ENCODE peak calls at places on chromosomes 5 and 9, in six cellular contexts. One of them, this sample, is unnamed.

GRCh38 chr5:172284275-172284971 is 859 bp upstream of the UBTD2 start:
- DNase-seq in fibroblast of lung: no peak
- DNase-seq in IMR-90: no peak
- DNase-seq in mammary epithelial cell: no peak
- DNase-seq in OCI-LY7: no peak
- DNase-seq in PC-9: no peak
- DNase-seq in this sample: no peak

GRCh38 chr9:98780059-98780749 is 16.2 kb downstream of the ANKS6 start:
- DNase-seq in mammary epithelial cell: no peak
- DNase-seq in PC-9: no peak
- DNase-seq in OCI-LY7: no peak
- DNase-seq in fibroblast of lung: no peak
- DNase-seq in IMR-90: no peak
- DNase-seq in this sample: no peak

GRCh38 chr5:172714491-172715420 is 56.2 kb downstream of the DUSP1 start:
- DNase-seq in OCI-LY7: peak; percentile 71
- DNase-seq in mammary epithelial cell: peak; percentile 45
- DNase-seq in PC-9: peak; percentile 80
- DNase-seq in IMR-90: peak; percentile 61
- DNase-seq in fibroblast of lung: peak; percentile 61
- DNase-seq in this sample: peak; percentile 33

GRCh38 chr9:131868766-131869165 is 128.9 kb upstream of the RAPGEF1 start:
- DNase-seq in PC-9: no peak
- DNase-seq in IMR-90: peak; percentile 11
- DNase-seq in mammary epithelial cell: no peak
- DNase-seq in OCI-LY7: no peak
- DNase-seq in fibroblast of lung: peak; percentile 68
- DNase-seq in this sample: no peak

GRCh38 chr5:44945743-44946142 is 137.0 kb downstream of the MRPS30 start:
- DNase-seq in IMR-90: no peak
- DNase-seq in PC-9: no peak
- DNase-seq in fibroblast of lung: no peak
- DNase-seq in mammary epithelial cell: peak; percentile 18
- DNase-seq in OCI-LY7: no peak
- DNase-seq in this sample: no peak

GRCh38 chr5:74394924-74395880 is 245.3 kb downstream of the ENC1 start:
- DNase-seq in OCI-LY7: peak; percentile 39
- DNase-seq in PC-9: peak; percentile 99
- DNase-seq in IMR-90: no peak
- DNase-seq in mammary epithelial cell: peak; percentile 94
- DNase-seq in fibroblast of lung: no peak
- DNase-seq in this sample: peak; percentile 6

GRCh38 chr9:98303556-98304125 is 48.2 kb upstream of the TBC1D2 start:
- DNase-seq in PC-9: no peak
- DNase-seq in IMR-90: no peak
- DNase-seq in OCI-LY7: no peak
- DNase-seq in fibroblast of lung: no peak
- DNase-seq in mammary epithelial cell: no peak
- DNase-seq in this sample: no peak

GRCh38 chr5:102711525-102712240 is 43.4 kb upstream of the PAM start:
- DNase-seq in OCI-LY7: no peak
- DNase-seq in IMR-90: peak; percentile 22
- DNase-seq in mammary epithelial cell: peak; percentile 4
- DNase-seq in PC-9: no peak
- DNase-seq in fibroblast of lung: no peak
- DNase-seq in this sample: no peak

GRCh38 chr5:151303666-151304065 is at the start of gene SLC36A3:
- DNase-seq in mammary epithelial cell: no peak
- DNase-seq in fibroblast of lung: no peak
- DNase-seq in IMR-90: no peak
- DNase-seq in OCI-LY7: no peak
- DNase-seq in PC-9: no peak
- DNase-seq in this sample: no peak

GRCh38 chr5:176812269-176813259 is 2.2 kb downstream of the UNC5A start:
- DNase-seq in mammary epithelial cell: no peak
- DNase-seq in fibroblast of lung: no peak
- DNase-seq in PC-9: no peak
- DNase-seq in OCI-LY7: no peak
- DNase-seq in IMR-90: no peak
- DNase-seq in this sample: no peak

GRCh38 chr5:60993425-60993824 is 48.4 kb downstream of the NDUFAF2 start:
- DNase-seq in OCI-LY7: peak; percentile 8
- DNase-seq in IMR-90: no peak
- DNase-seq in fibroblast of lung: no peak
- DNase-seq in mammary epithelial cell: no peak
- DNase-seq in PC-9: no peak
- DNase-seq in this sample: no peak

GRCh38 chr9:81682177-81682576 is 7.2 kb downstream of the TLE1 start:
- DNase-seq in IMR-90: no peak
- DNase-seq in fibroblast of lung: no peak
- DNase-seq in mammary epithelial cell: no peak
- DNase-seq in PC-9: no peak
- DNase-seq in OCI-LY7: no peak
- DNase-seq in this sample: no peak
- H4K20me1 ChIP-seq in IMR-90: peaks cover 39% of the 10 kb centered on the region
- H4K20me1 ChIP-seq in fibroblast of lung: peaks cover 3% of the 10 kb centered on the region
- H4K20me1 ChIP-seq in mammary epithelial cell: no peaks in the 10 kb centered on the region
- H4K20me1 ChIP-seq in PC-9: peaks cover 60% of the 10 kb centered on the region
- H4K20me1 ChIP-seq in OCI-LY7: no peaks in the 10 kb centered on the region
- H4K20me1 ChIP-seq in this sample: peaks cover 65% of the 10 kb centered on the region

GRCh38 chr5:146513462-146513861 is 2.5 kb downstream of the GPR151 start:
- DNase-seq in IMR-90: no peak
- DNase-seq in OCI-LY7: no peak
- DNase-seq in fibroblast of lung: no peak
- DNase-seq in mammary epithelial cell: no peak
- DNase-seq in PC-9: no peak
- DNase-seq in this sample: no peak

GRCh38 chr5:146515473-146516150 is 378 bp downstream of the GPR151 start:
- DNase-seq in PC-9: no peak
- DNase-seq in fibroblast of lung: no peak
- DNase-seq in mammary epithelial cell: no peak
- DNase-seq in OCI-LY7: no peak
- DNase-seq in IMR-90: no peak
- DNase-seq in this sample: no peak

GRCh38 chr5:146510528-146510927 is 5.5 kb downstream of the GPR151 start:
- DNase-seq in PC-9: no peak
- DNase-seq in IMR-90: peak; percentile 53
- DNase-seq in fibroblast of lung: peak; percentile 66
- DNase-seq in OCI-LY7: no peak
- DNase-seq in mammary epithelial cell: peak; percentile 16
- DNase-seq in this sample: peak; percentile 3

GRCh38 chr5:146516151-146516475 is at the start of gene GPR151:
- DNase-seq in fibroblast of lung: no peak
- DNase-seq in PC-9: no peak
- DNase-seq in mammary epithelial cell: no peak
- DNase-seq in OCI-LY7: no peak
- DNase-seq in IMR-90: peak; percentile 9
- DNase-seq in this sample: peak; percentile 4

DNA sequence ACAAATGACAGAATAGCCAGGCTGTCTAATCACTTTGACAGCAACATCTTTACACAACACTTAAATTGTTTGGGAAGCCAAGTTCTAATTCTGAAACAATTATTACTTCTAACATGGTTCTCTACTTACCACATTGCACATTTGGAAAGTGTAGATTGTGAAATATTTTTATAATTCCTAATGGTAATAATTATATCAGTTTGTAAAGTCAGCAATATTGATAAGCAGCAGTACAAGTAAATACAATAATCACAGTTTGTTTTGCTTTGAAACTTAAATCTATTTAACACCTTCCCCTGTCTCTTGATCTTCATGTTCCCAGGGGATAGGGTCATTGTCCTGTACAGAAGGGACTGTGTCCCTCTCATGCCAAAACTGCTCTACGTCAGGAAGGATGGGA is 1.4 kb downstream of the GPR151 start:
- DNase-seq in mammary epithelial cell: no peak
- DNase-seq in PC-9: no peak
- DNase-seq in fibroblast of lung: no peak
- DNase-seq in IMR-90: no peak
- DNase-seq in OCI-LY7: no peak
- DNase-seq in this sample: no peak
- H3K4me3 ChIP-seq in mammary epithelial cell: no peak overlapping the region
- H3K4me3 ChIP-seq in PC-9: no peak overlapping the region
- H3K4me3 ChIP-seq in fibroblast of lung: no peak overlapping the region
- H3K4me3 ChIP-seq in IMR-90: no peak overlapping the region
- H3K4me3 ChIP-seq in OCI-LY7: no peak overlapping the region
- H3K4me3 ChIP-seq in this sample: no peak overlapping the region

DNA sequence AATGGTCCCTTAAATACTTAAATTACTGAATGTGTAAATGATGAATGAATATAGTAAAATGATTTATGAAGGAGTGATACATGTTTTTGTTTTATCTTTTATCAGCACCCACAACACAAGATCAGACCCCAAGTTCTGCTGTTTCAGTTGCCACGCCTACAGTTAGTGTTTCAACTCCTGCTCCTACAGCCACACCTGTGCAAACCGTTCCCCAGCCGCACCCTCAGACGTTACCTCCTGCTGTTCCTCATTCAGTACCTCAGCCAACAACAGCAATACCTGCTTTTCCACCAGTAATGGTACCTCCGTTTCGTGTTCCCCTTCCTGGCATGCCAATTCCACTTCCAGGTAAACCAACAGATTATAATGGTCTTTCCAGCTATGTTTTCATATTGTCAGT is 16.3 kb downstream of the TCERG1 start:
- DNase-seq in PC-9: no peak
- DNase-seq in OCI-LY7: no peak
- DNase-seq in fibroblast of lung: no peak
- DNase-seq in IMR-90: no peak
- DNase-seq in mammary epithelial cell: no peak
- DNase-seq in this sample: no peak
- H4K20me1 ChIP-seq in PC-9: peaks cover 87% of the 10 kb centered on the region
- H4K20me1 ChIP-seq in OCI-LY7: peaks cover 61% of the 10 kb centered on the region
- H4K20me1 ChIP-seq in fibroblast of lung: no peaks in the 10 kb centered on the region
- H4K20me1 ChIP-seq in IMR-90: peaks cover 8% of the 10 kb centered on the region
- H4K20me1 ChIP-seq in mammary epithelial cell: peaks cover 2% of the 10 kb centered on the region
- H4K20me1 ChIP-seq in this sample: peaks cover 35% of the 10 kb centered on the region

DNA sequence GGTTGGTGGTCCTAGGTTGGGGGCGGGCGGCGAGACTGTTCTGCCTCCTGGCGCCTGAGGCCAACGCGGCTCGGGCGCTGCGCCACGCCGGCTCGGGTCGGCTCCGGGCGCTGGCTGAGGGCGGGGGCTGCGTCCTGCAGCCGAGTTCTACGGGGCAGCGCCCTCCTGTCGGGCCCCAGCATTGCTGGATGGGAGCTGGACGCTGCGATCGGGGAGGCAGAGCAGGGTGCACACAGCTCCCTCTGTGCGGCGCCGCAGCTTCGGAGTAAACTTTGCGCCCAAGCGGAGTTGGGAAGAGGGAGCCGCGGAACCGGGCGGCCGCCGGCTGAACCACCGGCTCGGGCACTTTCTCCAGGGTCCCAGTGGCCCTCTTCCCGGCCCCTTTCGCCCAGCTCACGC is 530 bp downstream of the PRDM6 start:
- DNase-seq in PC-9: no peak
- DNase-seq in IMR-90: peak; percentile 52
- DNase-seq in fibroblast of lung: peak; percentile 53
- DNase-seq in OCI-LY7: no peak
- DNase-seq in mammary epithelial cell: peak; percentile 40
- DNase-seq in this sample: no peak
- H3K4me3 ChIP-seq in PC-9: no peak overlapping the region
- H3K4me3 ChIP-seq in IMR-90: peak overlapping the region; percentile 58
- H3K4me3 ChIP-seq in fibroblast of lung: peak overlapping the region; percentile 93
- H3K4me3 ChIP-seq in OCI-LY7: no peak overlapping the region
- H3K4me3 ChIP-seq in mammary epithelial cell: no peak overlapping the region
- H3K4me3 ChIP-seq in this sample: peak overlapping the region; percentile 17

DNA sequence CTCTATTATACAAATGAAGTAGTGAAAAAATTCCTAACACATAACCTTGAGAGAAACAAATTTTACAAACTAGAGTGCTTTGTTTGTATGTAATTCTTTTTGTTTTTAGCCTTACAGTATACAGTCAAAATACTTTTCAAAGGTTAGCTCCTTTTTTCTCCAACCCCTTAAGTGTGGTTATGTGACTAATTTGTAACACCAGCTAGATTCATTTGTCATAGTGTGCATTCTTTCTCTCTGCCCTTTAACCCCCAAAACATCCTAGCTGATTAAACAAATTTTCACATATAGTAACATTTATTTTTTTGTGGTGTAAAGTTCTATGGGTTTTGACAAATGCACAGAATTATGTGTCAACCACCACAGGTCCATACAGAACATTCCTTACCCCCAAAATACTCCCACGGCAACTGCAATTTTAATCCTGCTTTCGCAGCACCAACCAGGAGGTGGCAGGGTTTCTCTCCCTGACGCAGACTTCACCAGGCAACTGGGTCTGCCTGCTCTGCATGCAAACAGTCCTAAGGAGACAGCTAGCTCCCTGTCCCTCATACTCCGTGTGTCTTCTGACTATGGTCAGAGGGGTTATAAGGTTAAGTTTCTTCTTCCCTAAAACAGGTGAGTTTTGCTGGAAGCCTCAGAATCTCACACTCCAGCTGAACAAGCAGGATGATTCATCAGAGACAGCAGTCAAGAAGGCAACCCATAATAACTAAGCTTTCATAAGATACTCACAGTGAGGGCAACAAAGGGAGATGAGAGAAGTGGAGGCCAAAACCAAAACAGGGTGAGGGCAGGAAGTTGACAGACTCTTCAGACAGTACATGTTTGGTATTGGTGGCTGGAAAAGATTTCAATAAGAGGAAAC is 44.5 kb upstream of the NR5A1 start:
- DNase-seq in IMR-90: peak; percentile 73
- DNase-seq in PC-9: peak; percentile 78
- DNase-seq in OCI-LY7: peak; percentile 33
- DNase-seq in mammary epithelial cell: peak; percentile 76
- DNase-seq in fibroblast of lung: peak; percentile 66
- DNase-seq in this sample: peak; percentile 74
- H4K20me1 ChIP-seq in IMR-90: no peaks in the 10 kb centered on the region
- H4K20me1 ChIP-seq in PC-9: peaks cover 8% of the 10 kb centered on the region
- H4K20me1 ChIP-seq in OCI-LY7: no peaks in the 10 kb centered on the region
- H4K20me1 ChIP-seq in mammary epithelial cell: no peaks in the 10 kb centered on the region
- H4K20me1 ChIP-seq in fibroblast of lung: no peaks in the 10 kb centered on the region
- H4K20me1 ChIP-seq in this sample: no peaks in the 10 kb centered on the region

GRCh38 chr5:95922798-95923197 is 38.9 kb downstream of the ELL2 start:
- DNase-seq in mammary epithelial cell: no peak
- DNase-seq in fibroblast of lung: no peak
- DNase-seq in OCI-LY7: no peak
- DNase-seq in PC-9: no peak
- DNase-seq in IMR-90: no peak
- DNase-seq in this sample: no peak

GRCh38 chr5:95924720-95925119 is 36.9 kb downstream of the ELL2 start:
- DNase-seq in PC-9: no peak
- DNase-seq in IMR-90: peak; percentile 60
- DNase-seq in OCI-LY7: no peak
- DNase-seq in mammary epithelial cell: peak; percentile 72
- DNase-seq in fibroblast of lung: peak; percentile 87
- DNase-seq in this sample: no peak

GRCh38 chr5:95923918-95924559 is 37.6 kb downstream of the ELL2 start:
- DNase-seq in IMR-90: no peak
- DNase-seq in OCI-LY7: peak; percentile 3
- DNase-seq in mammary epithelial cell: no peak
- DNase-seq in fibroblast of lung: no peak
- DNase-seq in PC-9: no peak
- DNase-seq in this sample: no peak

GRCh38 chr5:95925939-95926338 is 35.7 kb downstream of the ELL2 start:
- DNase-seq in IMR-90: no peak
- DNase-seq in PC-9: no peak
- DNase-seq in mammary epithelial cell: no peak
- DNase-seq in OCI-LY7: no peak
- DNase-seq in fibroblast of lung: no peak
- DNase-seq in this sample: no peak

DNA sequence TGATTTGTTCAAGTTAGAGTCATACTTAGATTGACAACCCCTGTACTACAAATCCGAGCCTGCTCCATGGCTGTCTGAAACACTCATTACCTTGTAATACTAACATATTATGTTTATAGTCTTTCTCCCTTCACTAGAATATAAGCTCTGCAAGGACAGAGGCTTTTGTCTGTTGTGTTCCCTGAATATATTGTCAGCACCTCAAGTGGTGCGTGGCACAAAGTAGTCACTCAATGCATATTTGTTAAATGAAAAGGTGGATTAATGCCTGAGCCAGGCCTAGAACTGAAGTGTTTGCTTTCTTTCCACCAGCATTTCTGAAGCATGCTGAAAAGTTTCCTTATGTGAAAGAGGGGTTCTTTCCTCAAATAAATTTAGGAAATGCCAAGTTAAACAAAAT is 36.3 kb downstream of the ELL2 start:
- DNase-seq in OCI-LY7: no peak
- DNase-seq in PC-9: no peak
- DNase-seq in fibroblast of lung: no peak
- DNase-seq in IMR-90: no peak
- DNase-seq in mammary epithelial cell: no peak
- DNase-seq in this sample: no peak
- H3K4me3 ChIP-seq in OCI-LY7: no peak overlapping the region
- H3K4me3 ChIP-seq in PC-9: no peak overlapping the region
- H3K4me3 ChIP-seq in fibroblast of lung: no peak overlapping the region
- H3K4me3 ChIP-seq in IMR-90: no peak overlapping the region
- H3K4me3 ChIP-seq in mammary epithelial cell: no peak overlapping the region
- H3K4me3 ChIP-seq in this sample: no peak overlapping the region